ENCODE peak calls at places on chromosomes 13 and 19, in five cellular contexts. E is activated CD8-positive, alpha-beta memory T cell treated with anti-CD3 and anti-CD28 coated beads, Interleukin-2, amount 10 ng/mL, durations not matched to agents 7 days and 5 days; G is CD4-positive, CD25-positive, alpha-beta regulatory T cell; U is pulmonary artery endothelial cell; P is astrocyte. R is an unnamed sample.

GRCh38 chr13:73387318-73387717 is 328.5 kb downstream of the KLF5 start:
- DNase-seq in E (no peak), G (no peak), U (no peak), P (no peak), R (no peak)

GRCh38 chr19:32676186-32676894 is 692 bp downstream of the RGS9BP start:
- DNase-seq in E (peak), G (no peak), U (no peak), P (no peak), R (no peak)

GRCh38 chr19:35038623-35039512 is 2.7 kb upstream of the HPN start:
- DNase-seq in E (no peak), G (no peak), U (no peak), P (no peak), R (no peak)

GRCh38 chr19:55106591-55106990 is 10.8 kb downstream of the PPP1R12C start:
- DNase-seq in E (no peak), G (no peak), U (no peak), P (no peak), R (no peak)

GRCh38 chr19:11486661-11487503 is 6.0 kb upstream of the ELAVL3 start:
- DNase-seq in E (no peak), G (no peak), U (no peak), P (no peak), R (no peak)

GRCh38 chr13:78978381-78978998 is 319.5 kb upstream of the OBI1 start:
- DNase-seq in E (peak), G (peak), U (peak), P (peak), R (peak)

GRCh38 chr19:54525636-54526035 is 23.0 kb downstream of the LAIR2 start:
- DNase-seq in E (no peak), G (no peak), U (no peak), P (no peak), R (no peak)

GRCh38 chr13:93233997-93234416 is 7.4 kb downstream of the GPC6 start:
- DNase-seq in E (no peak), G (no peak), U (no peak), P (no peak), R (no peak)

GRCh38 chr13:30159446-30159839 is 147.9 kb downstream of the KATNAL1 start:
- DNase-seq in E (peak), G (no peak), U (no peak), P (peak), R (peak)

GRCh38 chr19:58434217-58434616 is 5.7 kb downstream of the ZNF132 start:
- DNase-seq in E (no peak), G (no peak), U (no peak), P (peak), R (no peak)

GRCh38 chr13:71242191-71242590 is 624.8 kb downstream of the DACH1 start:
- DNase-seq in E (no peak), G (no peak), U (no peak), P (peak), R (no peak)

R was measured in activated CD8-positive, alpha-beta T cell treated with anti-CD3 and anti-CD28 coated beads, Interleukin-2, amount 10 ng/mL, durations not matched to agents 7 days and 5 days.